ENCODE peak calls at places on chromosome 5, in five cellular contexts. One of them, this sample, is unnamed.

GRCh38 chr5:61304611-61305369 is 27.3 kb upstream of the ZSWIM6 start:
- DNase-seq in immature natural killer cell: no peak
- DNase-seq in AG04449: no peak
- DNase-seq in effector CD4-positive, alpha-beta T cell: no peak
- DNase-seq in effector memory CD8-positive, alpha-beta T cell: no peak
- DNase-seq in this sample: no peak

GRCh38 chr5:677131-678101 is 15.7 kb downstream of the TPPP start:
- DNase-seq in AG04449: no peak
- DNase-seq in effector memory CD8-positive, alpha-beta T cell: no peak
- DNase-seq in immature natural killer cell: no peak
- DNase-seq in effector CD4-positive, alpha-beta T cell: no peak
- DNase-seq in this sample: no peak

GRCh38 chr5:177983763-177984564 is 12.1 kb downstream of the PROP1 start:
- DNase-seq in AG04449: no peak
- DNase-seq in effector CD4-positive, alpha-beta T cell: no peak
- DNase-seq in effector memory CD8-positive, alpha-beta T cell: no peak
- DNase-seq in immature natural killer cell: no peak
- DNase-seq in this sample: no peak

GRCh38 chr5:102811962-102812361 is 56.9 kb downstream of the PAM start:
- DNase-seq in effector CD4-positive, alpha-beta T cell: no peak
- DNase-seq in effector memory CD8-positive, alpha-beta T cell: no peak
- DNase-seq in AG04449: no peak
- DNase-seq in immature natural killer cell: no peak
- DNase-seq in this sample: no peak

GRCh38 chr5:88021141-88021540 is 247.5 kb downstream of the TMEM161B start:
- DNase-seq in effector memory CD8-positive, alpha-beta T cell: no peak
- DNase-seq in immature natural killer cell: no peak
- DNase-seq in AG04449: no peak
- DNase-seq in effector CD4-positive, alpha-beta T cell: no peak
- DNase-seq in this sample: no peak

GRCh38 chr5:128464596-128464995 is 73.4 kb downstream of the FBN2 start:
- DNase-seq in immature natural killer cell: no peak
- DNase-seq in effector CD4-positive, alpha-beta T cell: no peak
- DNase-seq in AG04449: no peak
- DNase-seq in effector memory CD8-positive, alpha-beta T cell: no peak
- DNase-seq in this sample: no peak

GRCh38 chr5:179211631-179212030 is 133.6 kb downstream of the ADAMTS2 start:
- DNase-seq in effector CD4-positive, alpha-beta T cell: no peak
- DNase-seq in AG04449: no peak
- DNase-seq in effector memory CD8-positive, alpha-beta T cell: no peak
- DNase-seq in immature natural killer cell: no peak
- DNase-seq in this sample: no peak

GRCh38 chr5:5424736-5425135 is 2.3 kb downstream of the ICE1 start:
- DNase-seq in immature natural killer cell: no peak
- DNase-seq in effector CD4-positive, alpha-beta T cell: no peak
- DNase-seq in AG04449: no peak
- DNase-seq in effector memory CD8-positive, alpha-beta T cell: no peak
- DNase-seq in this sample: no peak

GRCh38 chr5:88281322-88281721 is 12.7 kb upstream of the TMEM161B start:
- DNase-seq in effector memory CD8-positive, alpha-beta T cell: no peak
- DNase-seq in AG04449: no peak
- DNase-seq in effector CD4-positive, alpha-beta T cell: no peak
- DNase-seq in immature natural killer cell: no peak
- DNase-seq in this sample: no peak

GRCh38 chr5:59390074-59390659 is 503.4 kb downstream of the PDE4D start:
- DNase-seq in immature natural killer cell: peak; percentile 11
- DNase-seq in effector CD4-positive, alpha-beta T cell: peak; percentile 9
- DNase-seq in AG04449: no peak
- DNase-seq in effector memory CD8-positive, alpha-beta T cell: no peak
- DNase-seq in this sample: peak; percentile 6

This sample was measured in naive B cell.